ENCODE peak calls at places on chromosomes 13 and 19, in seven cellular contexts. One of them, this sample, is unnamed.
A peak's percentile ranks its signal among the peaks of the same experiment; 100 is the strongest.

GRCh38 chr19:13033819-13034611 is 38.7 kb downstream of the NFIX start:
- DNase-seq in ascending aorta: peak; percentile 87
- DNase-seq in naive thymus-derived CD4-positive, alpha-beta T cell: peak; percentile 13
- DNase-seq in T-helper 17 cell: no peak
- DNase-seq in A549: peak; percentile 68
- DNase-seq in CD4-positive, alpha-beta memory T cell: no peak
- DNase-seq in CD4-positive, CD25-positive, alpha-beta regulatory T cell: no peak
- DNase-seq in this sample: peak; percentile 55

GRCh38 chr19:16447015-16447384 is 24.8 kb downstream of the EPS15L1 start:
- DNase-seq in ascending aorta: peak; percentile 82
- DNase-seq in naive thymus-derived CD4-positive, alpha-beta T cell: no peak
- DNase-seq in T-helper 17 cell: no peak
- DNase-seq in A549: no peak
- DNase-seq in CD4-positive, alpha-beta memory T cell: no peak
- DNase-seq in CD4-positive, CD25-positive, alpha-beta regulatory T cell: no peak
- DNase-seq in this sample: peak; percentile 96

GRCh38 chr13:85582890-85583289 is 216.3 kb downstream of the SLITRK6 start:
- DNase-seq in ascending aorta: no peak
- DNase-seq in naive thymus-derived CD4-positive, alpha-beta T cell: no peak
- DNase-seq in T-helper 17 cell: no peak
- DNase-seq in A549: no peak
- DNase-seq in CD4-positive, alpha-beta memory T cell: no peak
- DNase-seq in CD4-positive, CD25-positive, alpha-beta regulatory T cell: no peak
- DNase-seq in this sample: peak; percentile 13

GRCh38 chr19:15323496-15324235 is 8.7 kb downstream of the BRD4 start:
- DNase-seq in ascending aorta: peak; percentile 73
- DNase-seq in naive thymus-derived CD4-positive, alpha-beta T cell: no peak
- DNase-seq in T-helper 17 cell: no peak
- DNase-seq in A549: no peak
- DNase-seq in CD4-positive, alpha-beta memory T cell: no peak
- DNase-seq in CD4-positive, CD25-positive, alpha-beta regulatory T cell: no peak
- DNase-seq in this sample: peak; percentile 61

GRCh38 chr13:24564881-24565280 is 52.3 kb upstream of the PARP4 start:
- DNase-seq in ascending aorta: no peak
- DNase-seq in naive thymus-derived CD4-positive, alpha-beta T cell: no peak
- DNase-seq in T-helper 17 cell: no peak
- DNase-seq in A549: no peak
- DNase-seq in CD4-positive, alpha-beta memory T cell: no peak
- DNase-seq in CD4-positive, CD25-positive, alpha-beta regulatory T cell: no peak
- DNase-seq in this sample: no peak

GRCh38 chr13:83943530-83944279 is 61.4 kb upstream of the SLITRK1 start:
- DNase-seq in ascending aorta: no peak
- DNase-seq in naive thymus-derived CD4-positive, alpha-beta T cell: no peak
- DNase-seq in T-helper 17 cell: no peak
- DNase-seq in A549: no peak
- DNase-seq in CD4-positive, alpha-beta memory T cell: no peak
- DNase-seq in CD4-positive, CD25-positive, alpha-beta regulatory T cell: no peak
- DNase-seq in this sample: no peak

GRCh38 chr13:21360463-21360862 is 98.6 kb downstream of the ZDHHC20 start:
- DNase-seq in ascending aorta: no peak
- DNase-seq in naive thymus-derived CD4-positive, alpha-beta T cell: no peak
- DNase-seq in T-helper 17 cell: no peak
- DNase-seq in A549: no peak
- DNase-seq in CD4-positive, alpha-beta memory T cell: no peak
- DNase-seq in CD4-positive, CD25-positive, alpha-beta regulatory T cell: no peak
- DNase-seq in this sample: no peak

GRCh38 chr19:17751912-17752273 is 616 bp downstream of the FCHO1 start:
- DNase-seq in ascending aorta: no peak
- DNase-seq in naive thymus-derived CD4-positive, alpha-beta T cell: no peak
- DNase-seq in T-helper 17 cell: no peak
- DNase-seq in A549: no peak
- DNase-seq in CD4-positive, alpha-beta memory T cell: no peak
- DNase-seq in CD4-positive, CD25-positive, alpha-beta regulatory T cell: no peak
- DNase-seq in this sample: no peak

GRCh38 chr13:101569807-101570206 is 117.3 kb downstream of the ITGBL1 start:
- DNase-seq in ascending aorta: no peak
- DNase-seq in naive thymus-derived CD4-positive, alpha-beta T cell: no peak
- DNase-seq in T-helper 17 cell: no peak
- DNase-seq in A549: no peak
- DNase-seq in CD4-positive, alpha-beta memory T cell: no peak
- DNase-seq in CD4-positive, CD25-positive, alpha-beta regulatory T cell: no peak
- DNase-seq in this sample: no peak

GRCh38 chr13:50798923-50799322 is 44.6 kb downstream of the DLEU7 start:
- DNase-seq in ascending aorta: no peak
- DNase-seq in naive thymus-derived CD4-positive, alpha-beta T cell: no peak
- DNase-seq in T-helper 17 cell: no peak
- DNase-seq in A549: no peak
- DNase-seq in CD4-positive, alpha-beta memory T cell: no peak
- DNase-seq in CD4-positive, CD25-positive, alpha-beta regulatory T cell: no peak
- DNase-seq in this sample: no peak

GRCh38 chr13:102580552-102581169 is 16.1 kb upstream of the TPP2 start:
- DNase-seq in ascending aorta: no peak
- DNase-seq in naive thymus-derived CD4-positive, alpha-beta T cell: peak; percentile 59
- DNase-seq in T-helper 17 cell: no peak
- DNase-seq in A549: no peak
- DNase-seq in CD4-positive, alpha-beta memory T cell: peak; percentile 65
- DNase-seq in CD4-positive, CD25-positive, alpha-beta regulatory T cell: peak; percentile 69
- DNase-seq in this sample: peak; percentile 92

GRCh38 chr13:101433895-101434294 is 17.6 kb upstream of the NALCN start:
- DNase-seq in ascending aorta: no peak
- DNase-seq in naive thymus-derived CD4-positive, alpha-beta T cell: no peak
- DNase-seq in T-helper 17 cell: no peak
- DNase-seq in A549: no peak
- DNase-seq in CD4-positive, alpha-beta memory T cell: no peak
- DNase-seq in CD4-positive, CD25-positive, alpha-beta regulatory T cell: no peak
- DNase-seq in this sample: no peak

GRCh38 chr19:4730740-4731171 is 7.1 kb upstream of the DPP9 start:
- DNase-seq in ascending aorta: no peak
- DNase-seq in naive thymus-derived CD4-positive, alpha-beta T cell: peak; percentile 56
- DNase-seq in T-helper 17 cell: peak; percentile 63
- DNase-seq in A549: peak; percentile 31
- DNase-seq in CD4-positive, alpha-beta memory T cell: peak; percentile 59
- DNase-seq in CD4-positive, CD25-positive, alpha-beta regulatory T cell: peak; percentile 61
- DNase-seq in this sample: peak; percentile 25

GRCh38 chr19:49997709-49998108 is 27.5 kb downstream of the VRK3 start:
- DNase-seq in ascending aorta: no peak
- DNase-seq in naive thymus-derived CD4-positive, alpha-beta T cell: no peak
- DNase-seq in T-helper 17 cell: no peak
- DNase-seq in A549: peak; percentile 83
- DNase-seq in CD4-positive, alpha-beta memory T cell: peak; percentile 17
- DNase-seq in CD4-positive, CD25-positive, alpha-beta regulatory T cell: peak; percentile 13
- DNase-seq in this sample: peak; percentile 22

GRCh38 chr19:16327911-16328823 is 3.5 kb downstream of the KLF2 start:
- DNase-seq in ascending aorta: peak; percentile 93
- DNase-seq in naive thymus-derived CD4-positive, alpha-beta T cell: peak; percentile 67
- DNase-seq in T-helper 17 cell: peak; percentile 30
- DNase-seq in A549: no peak
- DNase-seq in CD4-positive, alpha-beta memory T cell: peak; percentile 72
- DNase-seq in CD4-positive, CD25-positive, alpha-beta regulatory T cell: peak; percentile 67
- DNase-seq in this sample: peak; percentile 69

GRCh38 chr13:40204246-40204645 is 462.2 kb downstream of the FOXO1 start:
- DNase-seq in ascending aorta: no peak
- DNase-seq in naive thymus-derived CD4-positive, alpha-beta T cell: no peak
- DNase-seq in T-helper 17 cell: no peak
- DNase-seq in A549: no peak
- DNase-seq in CD4-positive, alpha-beta memory T cell: no peak
- DNase-seq in CD4-positive, CD25-positive, alpha-beta regulatory T cell: no peak
- DNase-seq in this sample: no peak

GRCh38 chr13:31249140-31249539 is 49.4 kb downstream of the B3GLCT start:
- DNase-seq in ascending aorta: no peak
- DNase-seq in naive thymus-derived CD4-positive, alpha-beta T cell: no peak
- DNase-seq in T-helper 17 cell: no peak
- DNase-seq in A549: no peak
- DNase-seq in CD4-positive, alpha-beta memory T cell: no peak
- DNase-seq in CD4-positive, CD25-positive, alpha-beta regulatory T cell: no peak
- DNase-seq in this sample: no peak

GRCh38 chr19:48394331-48395169 is 1.1 kb downstream of the GRIN2D start:
- DNase-seq in ascending aorta: no peak
- DNase-seq in naive thymus-derived CD4-positive, alpha-beta T cell: no peak
- DNase-seq in T-helper 17 cell: no peak
- DNase-seq in A549: no peak
- DNase-seq in CD4-positive, alpha-beta memory T cell: no peak
- DNase-seq in CD4-positive, CD25-positive, alpha-beta regulatory T cell: no peak
- DNase-seq in this sample: no peak

GRCh38 chr13:38921081-38921480 is 69.5 kb downstream of the STOML3 start:
- DNase-seq in ascending aorta: no peak
- DNase-seq in naive thymus-derived CD4-positive, alpha-beta T cell: no peak
- DNase-seq in T-helper 17 cell: no peak
- DNase-seq in A549: no peak
- DNase-seq in CD4-positive, alpha-beta memory T cell: no peak
- DNase-seq in CD4-positive, CD25-positive, alpha-beta regulatory T cell: no peak
- DNase-seq in this sample: no peak

GRCh38 chr19:34365463-34366401 is 736 bp downstream of the GPI start:
- DNase-seq in ascending aorta: peak; percentile 73
- DNase-seq in naive thymus-derived CD4-positive, alpha-beta T cell: no peak
- DNase-seq in T-helper 17 cell: no peak
- DNase-seq in A549: no peak
- DNase-seq in CD4-positive, alpha-beta memory T cell: no peak
- DNase-seq in CD4-positive, CD25-positive, alpha-beta regulatory T cell: no peak
- DNase-seq in this sample: peak; percentile 60

GRCh38 chr19:15248648-15249559 is 16.7 kb upstream of the EPHX3 start:
- DNase-seq in ascending aorta: peak; percentile 96
- DNase-seq in naive thymus-derived CD4-positive, alpha-beta T cell: no peak
- DNase-seq in T-helper 17 cell: no peak
- DNase-seq in A549: peak; percentile 77
- DNase-seq in CD4-positive, alpha-beta memory T cell: no peak
- DNase-seq in CD4-positive, CD25-positive, alpha-beta regulatory T cell: no peak
- DNase-seq in this sample: peak; percentile 94

GRCh38 chr13:97976551-97977375 is 23.3 kb downstream of the IPO5 start:
- DNase-seq in ascending aorta: no peak
- DNase-seq in naive thymus-derived CD4-positive, alpha-beta T cell: peak; percentile 16
- DNase-seq in T-helper 17 cell: no peak
- DNase-seq in A549: no peak
- DNase-seq in CD4-positive, alpha-beta memory T cell: peak; percentile 88
- DNase-seq in CD4-positive, CD25-positive, alpha-beta regulatory T cell: no peak
- DNase-seq in this sample: peak; percentile 73

GRCh38 chr19:15860522-15860921 is 37.4 kb downstream of the CYP4F2 start:
- DNase-seq in ascending aorta: no peak
- DNase-seq in naive thymus-derived CD4-positive, alpha-beta T cell: no peak
- DNase-seq in T-helper 17 cell: no peak
- DNase-seq in A549: no peak
- DNase-seq in CD4-positive, alpha-beta memory T cell: no peak
- DNase-seq in CD4-positive, CD25-positive, alpha-beta regulatory T cell: no peak
- DNase-seq in this sample: no peak

GRCh38 chr19:52778811-52779210 is 7.8 kb downstream of the ZNF600 start:
- DNase-seq in ascending aorta: no peak
- DNase-seq in naive thymus-derived CD4-positive, alpha-beta T cell: no peak
- DNase-seq in T-helper 17 cell: no peak
- DNase-seq in A549: no peak
- DNase-seq in CD4-positive, alpha-beta memory T cell: peak; percentile 4
- DNase-seq in CD4-positive, CD25-positive, alpha-beta regulatory T cell: no peak
- DNase-seq in this sample: no peak

GRCh38 chr19:44151491-44151890 is 10.1 kb downstream of the ZNF234 start:
- DNase-seq in ascending aorta: no peak
- DNase-seq in naive thymus-derived CD4-positive, alpha-beta T cell: no peak
- DNase-seq in T-helper 17 cell: no peak
- DNase-seq in A549: no peak
- DNase-seq in CD4-positive, alpha-beta memory T cell: no peak
- DNase-seq in CD4-positive, CD25-positive, alpha-beta regulatory T cell: no peak
- DNase-seq in this sample: no peak

GRCh38 chr19:44156475-44156874 is 8.4 kb upstream of the ZNF226 start:
- DNase-seq in ascending aorta: no peak
- DNase-seq in naive thymus-derived CD4-positive, alpha-beta T cell: no peak
- DNase-seq in T-helper 17 cell: no peak
- DNase-seq in A549: no peak
- DNase-seq in CD4-positive, alpha-beta memory T cell: no peak
- DNase-seq in CD4-positive, CD25-positive, alpha-beta regulatory T cell: no peak
- DNase-seq in this sample: no peak
- H3K9me3 ChIP-seq in ascending aorta: peaks cover 63% of the 10 kb centered on the region
- H3K9me3 ChIP-seq in naive thymus-derived CD4-positive, alpha-beta T cell: peaks cover 62% of the 10 kb centered on the region
- H3K9me3 ChIP-seq in T-helper 17 cell: peaks cover 34% of the 10 kb centered on the region
- H3K9me3 ChIP-seq in A549: peaks cover 88% of the 10 kb centered on the region
- H3K9me3 ChIP-seq in CD4-positive, alpha-beta memory T cell: peaks cover 13% of the 10 kb centered on the region
- H3K9me3 ChIP-seq in CD4-positive, CD25-positive, alpha-beta regulatory T cell: peaks cover 82% of the 10 kb centered on the region
- H3K9me3 ChIP-seq in this sample: peaks cover 58% of the 10 kb centered on the region

GRCh38 chr19:11054200-11054599 is 35.1 kb upstream of the LDLR start:
- DNase-seq in ascending aorta: no peak
- DNase-seq in naive thymus-derived CD4-positive, alpha-beta T cell: no peak
- DNase-seq in T-helper 17 cell: no peak
- DNase-seq in A549: no peak
- DNase-seq in CD4-positive, alpha-beta memory T cell: no peak
- DNase-seq in CD4-positive, CD25-positive, alpha-beta regulatory T cell: no peak
- DNase-seq in this sample: no peak
- H3K9me3 ChIP-seq in ascending aorta: no peaks in the 10 kb centered on the region
- H3K9me3 ChIP-seq in naive thymus-derived CD4-positive, alpha-beta T cell: no peaks in the 10 kb centered on the region
- H3K9me3 ChIP-seq in T-helper 17 cell: no peaks in the 10 kb centered on the region
- H3K9me3 ChIP-seq in A549: no peaks in the 10 kb centered on the region
- H3K9me3 ChIP-seq in CD4-positive, alpha-beta memory T cell: no peaks in the 10 kb centered on the region
- H3K9me3 ChIP-seq in CD4-positive, CD25-positive, alpha-beta regulatory T cell: no peaks in the 10 kb centered on the region
- H3K9me3 ChIP-seq in this sample: no peaks in the 10 kb centered on the region

GRCh38 chr19:27905074-27905473 is 1307.9 kb downstream of the UQCRFS1 start:
- DNase-seq in ascending aorta: no peak
- DNase-seq in naive thymus-derived CD4-positive, alpha-beta T cell: no peak
- DNase-seq in T-helper 17 cell: no peak
- DNase-seq in A549: no peak
- DNase-seq in CD4-positive, alpha-beta memory T cell: no peak
- DNase-seq in CD4-positive, CD25-positive, alpha-beta regulatory T cell: no peak
- DNase-seq in this sample: no peak
- H3K9me3 ChIP-seq in ascending aorta: no peaks in the 10 kb centered on the region
- H3K9me3 ChIP-seq in naive thymus-derived CD4-positive, alpha-beta T cell: no peaks in the 10 kb centered on the region
- H3K9me3 ChIP-seq in T-helper 17 cell: no peaks in the 10 kb centered on the region
- H3K9me3 ChIP-seq in A549: peaks cover 13% of the 10 kb centered on the region
- H3K9me3 ChIP-seq in CD4-positive, alpha-beta memory T cell: no peaks in the 10 kb centered on the region
- H3K9me3 ChIP-seq in CD4-positive, CD25-positive, alpha-beta regulatory T cell: no peaks in the 10 kb centered on the region
- H3K9me3 ChIP-seq in this sample: no peaks in the 10 kb centered on the region

GRCh38 chr19:56543776-56544175 is 5.0 kb downstream of the ZFP28 start:
- DNase-seq in ascending aorta: no peak
- DNase-seq in naive thymus-derived CD4-positive, alpha-beta T cell: no peak
- DNase-seq in T-helper 17 cell: no peak
- DNase-seq in A549: no peak
- DNase-seq in CD4-positive, alpha-beta memory T cell: no peak
- DNase-seq in CD4-positive, CD25-positive, alpha-beta regulatory T cell: no peak
- DNase-seq in this sample: no peak

GRCh38 chr19:56538761-56539263 is at the start of gene ZFP28:
- DNase-seq in ascending aorta: peak; percentile 84
- DNase-seq in naive thymus-derived CD4-positive, alpha-beta T cell: no peak
- DNase-seq in T-helper 17 cell: no peak
- DNase-seq in A549: no peak
- DNase-seq in CD4-positive, alpha-beta memory T cell: no peak
- DNase-seq in CD4-positive, CD25-positive, alpha-beta regulatory T cell: no peak
- DNase-seq in this sample: no peak

GRCh38 chr19:56537442-56537841 is 1.3 kb upstream of the ZFP28 start:
- DNase-seq in ascending aorta: no peak
- DNase-seq in naive thymus-derived CD4-positive, alpha-beta T cell: no peak
- DNase-seq in T-helper 17 cell: no peak
- DNase-seq in A549: no peak
- DNase-seq in CD4-positive, alpha-beta memory T cell: no peak
- DNase-seq in CD4-positive, CD25-positive, alpha-beta regulatory T cell: no peak
- DNase-seq in this sample: no peak

DNA sequence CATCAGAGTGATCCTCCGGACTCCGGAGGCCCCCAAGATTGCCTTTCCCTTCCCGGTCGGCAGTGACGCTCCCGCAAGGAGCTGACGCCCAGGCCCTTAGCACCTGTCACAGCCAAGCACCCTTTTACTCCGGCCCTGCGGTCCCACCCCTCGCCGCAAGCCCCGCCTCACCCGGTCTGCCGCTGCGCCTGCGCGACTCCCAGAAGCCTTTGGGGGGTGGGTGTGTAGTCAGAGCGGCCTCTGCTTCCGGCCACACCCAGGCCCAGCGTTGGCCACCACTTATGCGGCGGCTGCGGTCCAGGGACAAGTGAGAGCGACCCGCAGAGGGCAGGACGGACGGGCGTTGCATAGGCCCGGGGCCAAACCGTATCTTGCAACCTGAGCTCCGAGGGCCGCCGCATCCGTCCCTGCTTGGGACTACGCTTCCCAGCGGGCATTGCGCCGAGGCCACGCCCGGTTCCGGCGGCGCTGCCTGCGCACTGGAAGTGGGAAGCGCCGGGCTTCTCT is 441 bp upstream of the ZFP28 start:
- DNase-seq in ascending aorta: peak; percentile 93
- DNase-seq in naive thymus-derived CD4-positive, alpha-beta T cell: peak; percentile 89
- DNase-seq in T-helper 17 cell: peak; percentile 87
- DNase-seq in A549: peak; percentile 89
- DNase-seq in CD4-positive, alpha-beta memory T cell: peak; percentile 90
- DNase-seq in CD4-positive, CD25-positive, alpha-beta regulatory T cell: peak; percentile 90
- DNase-seq in this sample: peak; percentile 95
- H3K9me3 ChIP-seq in ascending aorta: peaks cover 43% of the 10 kb centered on the region
- H3K9me3 ChIP-seq in naive thymus-derived CD4-positive, alpha-beta T cell: peaks cover 63% of the 10 kb centered on the region
- H3K9me3 ChIP-seq in T-helper 17 cell: peaks cover 6% of the 10 kb centered on the region
- H3K9me3 ChIP-seq in A549: peaks cover 88% of the 10 kb centered on the region
- H3K9me3 ChIP-seq in CD4-positive, alpha-beta memory T cell: no peaks in the 10 kb centered on the region
- H3K9me3 ChIP-seq in CD4-positive, CD25-positive, alpha-beta regulatory T cell: peaks cover 80% of the 10 kb centered on the region
- H3K9me3 ChIP-seq in this sample: peaks cover 78% of the 10 kb centered on the region

This sample was measured in adipocyte.